ENCODE peak calls at places on chromosomes 11 and 22, in nine cellular contexts. M, Q, J, R, L, I, P, T and E are unnamed samples. For H3K36me3 and H3K4me1, the result is how much of the 10 kb centered on the place peaks cover.

GRCh38 chr22:46007848-46008261 is 30.9 kb upstream of the WNT7B start:
- DNase-seq in M (no peak), Q (peak), J (peak), R (no peak), L (peak), I (no peak), P (no peak), T (peak), E (no peak)

GRCh38 chr11:88363566-88364169 is 26.1 kb upstream of the CTSC start:
- DNase-seq in M (no peak), Q (no peak), J (no peak), R (no peak), L (no peak), I (no peak), P (no peak), T (peak), E (no peak)

GRCh38 chr11:117712530-117712929 is 84.5 kb downstream of the DSCAML1 start:
- DNase-seq in M (no peak), Q (no peak), J (no peak), R (no peak), L (peak), I (no peak), P (no peak), T (no peak), E (no peak)

GRCh38 chr22:37379716-37380115 is 47.6 kb downstream of the ELFN2 start:
- DNase-seq in M (no peak), Q (no peak), J (no peak), R (no peak), L (no peak), I (no peak), P (no peak), T (no peak), E (no peak)

GRCh38 chr11:88179141-88179540 is 3.9 kb upstream of the RAB38 start:
- DNase-seq in M (peak), Q (no peak), J (no peak), R (no peak), L (no peak), I (no peak), P (no peak), T (peak), E (peak)

GRCh38 chr11:8039530-8040260 is 41.3 kb upstream of the TUB start:
- DNase-seq in M (no peak), Q (no peak), J (no peak), R (no peak), L (no peak), I (no peak), P (no peak), T (no peak), E (no peak)

GRCh38 chr11:127000291-127000968 is at the start of gene KIRREL3:
- DNase-seq in M (no peak), Q (no peak), J (no peak), R (no peak), L (no peak), I (no peak), P (no peak), T (peak), E (no peak)

GRCh38 chr11:7573558-7574296 is 59.9 kb downstream of the PPFIBP2 start:
- DNase-seq in M (no peak), Q (no peak), J (no peak), R (no peak), L (no peak), I (peak), P (no peak), T (no peak), E (no peak)

GRCh38 chr22:48103126-48103875 is 1340.9 kb downstream of the TBC1D22A start:
- DNase-seq in M (no peak), Q (no peak), J (no peak), R (no peak), L (no peak), I (no peak), P (no peak), T (no peak), E (no peak)

GRCh38 chr11:116707250-116707649 is 65.5 kb downstream of the BUD13 start:
- DNase-seq in M (no peak), Q (no peak), J (no peak), R (no peak), L (no peak), I (peak), P (no peak), T (no peak), E (no peak)

GRCh38 chr11:88204353-88204752 is 29.1 kb upstream of the RAB38 start:
- DNase-seq in M (no peak), Q (no peak), J (no peak), R (no peak), L (no peak), I (no peak), P (no peak), T (no peak), E (no peak)

GRCh38 chr11:85947431-85948272 is 92.5 kb downstream of the CCDC83 start:
- DNase-seq in M (no peak), Q (no peak), J (peak), R (no peak), L (no peak), I (no peak), P (no peak), T (peak), E (no peak)

GRCh38 chr22:44888491-44888941 is 121.3 kb downstream of the PHF21B start:
- DNase-seq in M (no peak), Q (no peak), J (no peak), R (no peak), L (peak), I (no peak), P (no peak), T (no peak), E (no peak)

GRCh38 chr22:42645938-42646568 is 3.1 kb downstream of the CYB5R3 start:
- DNase-seq in M (no peak), Q (no peak), J (no peak), R (no peak), L (no peak), I (peak), P (no peak), T (peak), E (no peak)

GRCh38 chr11:33885338-33886005 is 6.4 kb downstream of the LMO2 start:
- DNase-seq in M (no peak), Q (no peak), J (no peak), R (no peak), L (no peak), I (no peak), P (no peak), T (no peak), E (no peak)

GRCh38 chr11:64227405-64227956 is 1.4 kb downstream of the NUDT22 start:
- DNase-seq in M (no peak), Q (no peak), J (no peak), R (no peak), L (no peak), I (no peak), P (no peak), T (no peak), E (no peak)
- H3K36me3 ChIP-seq in M (under half), Q (under half), J (under half), R (under half), L (under half), I (under half), P (under half), T (under half), E (under half)

DNA sequence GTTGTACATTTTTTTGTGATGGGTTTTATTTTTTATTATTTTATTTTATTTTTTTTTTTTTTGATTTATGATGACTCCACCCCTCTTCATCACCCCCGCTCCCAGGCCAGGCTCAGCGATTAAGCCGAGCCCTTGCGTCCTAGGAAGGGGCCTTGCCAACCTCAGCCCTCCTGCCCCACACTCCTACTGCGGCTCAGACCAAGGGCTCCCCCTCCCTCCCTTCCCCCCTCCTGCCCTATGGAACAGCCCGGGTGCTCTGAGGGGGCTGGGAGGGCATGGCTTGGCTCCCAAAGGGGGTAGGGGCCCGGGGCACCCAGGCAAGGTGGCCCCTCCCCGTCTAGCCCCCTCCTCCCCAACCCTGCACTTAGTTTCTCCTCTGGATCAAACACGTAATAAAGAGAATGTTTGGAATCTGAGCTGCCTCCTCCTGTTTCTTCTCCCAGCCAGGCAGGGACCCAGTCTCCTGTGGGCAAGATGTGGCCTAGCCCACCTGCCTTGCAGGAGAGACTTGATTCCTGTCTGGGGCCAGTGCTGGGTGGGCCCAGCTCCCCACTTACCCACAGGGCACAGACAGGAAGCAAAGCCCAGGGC is 6.3 kb downstream of the RCOR2 start:
- DNase-seq in M (no peak), Q (no peak), J (no peak), R (no peak), L (no peak), I (no peak), P (no peak), T (no peak), E (no peak)
- H3K4me1 ChIP-seq in M (under half), Q (under half), J (under half), R (under half), L (under half), I (under half), P (under half), T (under half), E (under half)

DNA sequence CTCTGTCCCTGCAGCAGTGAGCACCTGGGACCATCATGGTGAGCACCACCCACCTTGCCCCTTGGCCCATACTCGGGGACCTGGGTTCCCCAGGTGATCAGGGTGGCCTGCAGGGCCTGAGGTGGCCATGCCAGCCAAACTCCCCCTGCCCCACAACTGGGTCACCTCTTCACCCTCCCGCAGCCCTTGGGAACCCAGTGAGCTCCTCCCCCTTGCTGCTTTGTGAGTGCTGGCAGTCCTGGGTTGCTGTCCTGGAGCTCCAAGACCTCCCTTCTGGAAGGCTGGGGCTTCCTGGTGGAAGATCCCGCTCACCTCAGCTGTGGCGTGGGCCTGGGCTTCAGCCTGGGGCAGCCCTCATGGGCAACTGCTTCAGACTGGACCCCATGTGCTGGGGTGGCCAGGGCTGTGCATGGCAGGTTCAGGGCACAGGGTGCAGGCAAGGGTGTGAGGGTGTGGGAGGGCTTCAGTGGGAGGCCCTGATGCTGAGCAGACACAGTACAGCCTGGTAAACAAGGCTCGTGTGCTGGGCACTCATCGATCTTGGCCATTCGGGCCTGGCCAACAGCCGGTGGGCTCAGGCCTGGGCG is 57.6 kb downstream of the RTN4R start:
- DNase-seq in M (no peak), Q (no peak), J (no peak), R (no peak), L (no peak), I (no peak), P (no peak), T (no peak), E (no peak)
- H3K36me3 ChIP-seq in M (under half), Q (under half), J (under half), R (under half), L (under half), I (under half), P (under half), T (under half), E (under half)

GRCh38 chr11:17699157-17700114 is 19.9 kb upstream of the MYOD1 start:
- DNase-seq in M (no peak), Q (no peak), J (no peak), R (no peak), L (no peak), I (no peak), P (no peak), T (peak), E (no peak)
- H3K4me1 ChIP-seq in M (under half), Q (under half), J (under half), R (under half), L (under half), I (under half), P (under half), T (under half), E (under half)

DNA sequence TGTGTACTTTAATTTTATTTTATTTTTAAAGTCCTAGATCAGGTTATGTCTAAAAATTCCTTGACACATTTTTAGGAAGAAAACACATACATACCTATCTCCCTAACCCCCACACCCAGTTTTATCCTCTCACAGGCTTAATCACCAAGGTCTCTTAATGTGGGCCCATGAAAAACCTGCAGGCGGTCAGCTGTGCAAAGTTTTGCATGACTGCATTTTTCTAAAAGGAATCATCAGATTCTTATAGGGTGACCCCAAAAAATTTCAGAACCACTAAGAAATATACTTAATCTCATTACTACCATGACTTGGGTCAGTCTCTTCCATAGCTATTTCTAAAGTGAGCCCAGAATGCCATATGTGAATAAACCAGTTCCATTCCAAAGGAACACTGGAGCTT is 19.8 kb downstream of the SAA1 start:
- DNase-seq in M (no peak), Q (no peak), J (no peak), R (no peak), L (no peak), I (no peak), P (no peak), T (no peak), E (no peak)
- H3K36me3 ChIP-seq in M (under half), Q (under half), J (half or more), R (under half), L (half or more), I (under half), P (half or more), T (half or more), E (half or more)

GRCh38 chr11:63841554-63841953 is 2.6 kb downstream of the MARK2 start:
- DNase-seq in M (no peak), Q (no peak), J (no peak), R (no peak), L (peak), I (peak), P (no peak), T (peak), E (no peak)
- H3K4me1 ChIP-seq in M (half or more), Q (under half), J (under half), R (half or more), L (half or more), I (under half), P (under half), T (under half), E (half or more)

DNA sequence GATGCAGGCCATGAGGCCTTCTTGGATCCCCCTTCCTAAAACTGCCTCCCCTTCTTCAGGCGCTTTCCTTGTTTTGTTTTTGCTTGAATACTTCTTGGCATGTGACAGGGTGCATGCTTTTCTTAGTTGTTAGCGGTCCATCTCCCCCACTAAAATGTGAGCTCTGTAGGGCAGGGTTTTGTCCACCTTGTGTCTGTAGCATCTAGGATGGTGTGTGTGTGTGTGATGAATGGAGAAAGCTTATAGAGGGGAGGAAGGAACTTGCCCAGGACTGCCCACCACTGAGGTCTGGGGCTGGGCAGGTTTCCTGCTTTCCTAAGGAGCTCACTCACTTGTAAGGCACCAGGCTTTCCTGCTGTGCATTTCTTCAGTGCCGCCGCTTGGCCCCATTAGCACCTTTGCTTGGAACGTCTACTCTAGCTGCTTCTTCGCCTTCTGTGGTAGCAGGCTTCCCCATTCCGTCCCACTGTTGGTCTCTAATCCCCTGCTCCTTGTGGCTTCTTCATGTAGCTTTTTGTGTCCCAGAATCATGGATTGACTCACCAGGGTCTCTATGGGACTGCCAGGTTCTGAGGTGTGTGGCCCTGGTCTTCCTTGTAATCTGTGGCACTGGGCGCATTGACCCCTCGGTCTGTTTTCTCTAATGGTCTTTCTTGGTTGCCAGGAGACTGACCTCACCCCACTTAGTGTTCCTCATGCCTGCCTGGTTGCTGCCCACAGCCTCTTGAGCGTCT is 3.3 kb downstream of the DGCR8 start:
- DNase-seq in M (no peak), Q (no peak), J (no peak), R (no peak), L (no peak), I (no peak), P (no peak), T (no peak), E (no peak)
- H3K36me3 ChIP-seq in M (under half), Q (under half), J (under half), R (under half), L (under half), I (under half), P (under half), T (under half), E (under half)